ENCODE peak calls at places on chromosomes 6 and 20, in eight cellular contexts. L is A549, O is GM23338, I is HL-60, F is SK-N-SH, C is GM12878, T is K562, R is HepG2. S is an unnamed sample.

GRCh38 chr6:146361367-146361924 is 182.2 kb upstream of the RAB32 start:
- DNase-seq in L (no peak), O (no peak), I (no peak), F (peak), C (no peak), T (no peak), R (no peak), S (no peak)

GRCh38 chr6:34149831-34150400 is 4.0 kb upstream of the GRM4 start:
- DNase-seq in L (no peak), O (no peak), I (no peak), F (peak), C (no peak), T (no peak), R (no peak), S (no peak)

GRCh38 chr20:24389686-24390085 is 79.7 kb upstream of the SYNDIG1 start:
- DNase-seq in L (no peak), O (no peak), I (peak), F (no peak), C (no peak), T (no peak), R (no peak), S (no peak)

GRCh38 chr6:79468587-79468986 is 68.6 kb downstream of the LCA5 start:
- DNase-seq in L (no peak), O (no peak), I (no peak), F (no peak), C (no peak), T (no peak), R (no peak), S (no peak)

GRCh38 chr20:57897156-57897874 is 187.5 kb upstream of the PMEPA1 start:
- DNase-seq in L (no peak), O (no peak), I (no peak), F (no peak), C (no peak), T (no peak), R (no peak), S (no peak)

GRCh38 chr6:4188801-4189200 is 53.4 kb upstream of the ECI2 start:
- DNase-seq in L (no peak), O (no peak), I (no peak), F (no peak), C (no peak), T (no peak), R (no peak), S (no peak)

GRCh38 chr6:151905854-151906253 is 98.4 kb downstream of the ESR1 start:
- DNase-seq in L (no peak), O (no peak), I (no peak), F (no peak), C (no peak), T (no peak), R (no peak), S (no peak)

GRCh38 chr6:165042912-165043311 is 266.5 kb downstream of the C6orf118 start:
- DNase-seq in L (no peak), O (peak), I (no peak), F (no peak), C (no peak), T (no peak), R (no peak), S (no peak)

GRCh38 chr20:16701296-16701695 is 28.5 kb upstream of the SNRPB2 start:
- DNase-seq in L (peak), O (peak), I (no peak), F (no peak), C (no peak), T (no peak), R (peak), S (peak)

GRCh38 chr20:57683876-57684275 is 25.9 kb downstream of the PMEPA1 start:
- DNase-seq in L (no peak), O (no peak), I (no peak), F (no peak), C (no peak), T (no peak), R (no peak), S (no peak)

GRCh38 chr6:1244941-1245340 is 67.0 kb upstream of the FOXQ1 start:
- DNase-seq in L (no peak), O (no peak), I (no peak), F (no peak), C (no peak), T (no peak), R (no peak), S (no peak)

GRCh38 chr6:165858571-165858970 is 195.5 kb upstream of the PDE10A start:
- DNase-seq in L (peak), O (peak), I (no peak), F (no peak), C (no peak), T (no peak), R (no peak), S (no peak)

GRCh38 chr20:13486694-13487093 is 152.0 kb downstream of the TASP1 start:
- DNase-seq in L (no peak), O (no peak), I (no peak), F (no peak), C (no peak), T (no peak), R (no peak), S (no peak)

GRCh38 chr6:210104-210456 is 82.2 kb upstream of the DUSP22 start:
- DNase-seq in L (no peak), O (no peak), I (no peak), F (no peak), C (no peak), T (no peak), R (no peak), S (no peak)

GRCh38 chr6:42511803-42512422 is 51.9 kb upstream of the UBR2 start:
- DNase-seq in L (no peak), O (no peak), I (no peak), F (no peak), C (no peak), T (no peak), R (no peak), S (no peak)

GRCh38 chr20:62339647-62340062 is 27.5 kb downstream of the LAMA5 start:
- DNase-seq in L (no peak), O (no peak), I (no peak), F (no peak), C (peak), T (no peak), R (no peak), S (no peak)
- TF ChIP-seq REST in L (no peak), O (no peak), I (no peak), F (no peak), C (no peak), T (no peak), R (no peak), S (no peak)

DNA sequence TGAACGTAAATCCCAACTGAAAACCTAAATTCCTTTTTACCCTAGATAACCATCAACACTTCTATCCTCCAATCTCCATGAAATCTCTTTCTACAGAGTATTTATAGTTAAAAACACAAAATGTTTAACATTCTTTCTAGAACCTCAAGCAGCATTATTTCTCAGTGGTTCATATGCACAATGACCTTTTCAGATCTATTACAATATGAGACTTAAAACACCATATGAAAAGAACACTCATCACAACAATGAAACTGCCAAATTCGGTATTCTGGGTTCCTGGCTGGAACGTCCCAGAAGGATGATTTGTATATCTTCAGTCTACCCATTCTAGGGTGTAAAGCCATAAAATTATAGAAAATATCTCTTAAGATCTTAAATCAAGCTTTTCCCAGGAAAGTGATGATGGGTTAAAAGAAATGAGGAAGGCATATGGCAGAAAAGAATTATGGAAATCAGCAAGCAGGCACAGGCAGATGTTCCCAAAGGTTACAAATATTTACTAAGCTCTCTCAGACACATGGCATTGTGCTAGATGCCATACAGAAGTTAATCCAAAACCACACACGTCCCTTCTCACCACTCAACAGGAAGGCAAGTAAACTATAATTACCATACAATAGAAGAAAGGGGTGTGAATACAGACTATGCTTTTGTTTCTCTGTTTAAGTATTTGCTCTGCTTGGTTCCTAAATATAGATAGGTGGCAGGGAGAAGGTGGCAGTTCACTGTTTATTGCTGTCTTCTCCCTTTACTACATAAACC is 118.0 kb downstream of the CHD6 start:
- DNase-seq in L (no peak), O (no peak), I (no peak), F (no peak), C (no peak), T (no peak), R (no peak), S (no peak)
- TF ChIP-seq REST in L (no peak), O (no peak), I (no peak), F (no peak), C (no peak), T (no peak), R (no peak), S (no peak)

DNA sequence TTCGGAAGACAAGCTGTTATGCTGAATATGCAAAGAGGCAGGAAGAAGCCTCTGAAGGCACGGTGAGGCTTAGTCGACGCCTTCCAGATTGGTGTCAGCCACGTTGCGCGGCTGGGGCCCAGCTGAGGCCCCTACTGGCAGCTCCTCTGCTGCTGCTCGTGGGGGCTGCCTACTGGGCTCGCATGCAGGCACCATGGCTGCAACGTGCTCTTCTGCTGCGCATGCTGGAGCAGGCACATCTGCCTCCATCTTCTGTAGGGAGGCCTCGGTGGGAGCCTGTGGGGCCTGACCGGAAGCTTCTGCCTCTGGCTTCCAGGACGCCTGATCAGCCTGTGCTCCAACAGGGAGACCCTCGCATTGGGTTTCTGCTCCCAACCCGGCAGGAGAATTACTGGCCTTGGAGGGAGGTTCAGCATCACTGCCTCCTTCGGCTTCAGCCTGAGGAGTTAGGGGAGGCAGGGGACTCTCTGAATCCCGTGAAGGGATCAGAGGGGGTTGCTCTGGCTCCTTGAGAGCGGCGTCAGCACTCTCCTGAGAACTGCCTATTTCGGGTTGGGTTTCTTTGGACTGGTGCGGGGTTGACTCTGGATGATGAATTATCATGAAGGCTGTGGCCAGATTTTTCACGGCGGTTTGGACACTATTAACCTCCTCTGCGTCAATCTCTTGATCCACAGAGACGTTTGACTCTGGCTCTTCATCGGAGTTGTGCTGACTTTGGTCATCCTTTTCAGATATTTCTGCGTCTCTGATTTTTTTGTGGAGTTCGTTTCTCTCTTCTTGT is 49.1 kb downstream of the TXLNB start:
- DNase-seq in L (no peak), O (no peak), I (no peak), F (no peak), C (no peak), T (no peak), R (no peak), S (no peak)
- TF ChIP-seq REST in L (no peak), O (no peak), I (no peak), F (no peak), C (no peak), T (no peak), R (no peak), S (no peak)

GRCh38 chr20:48159156-48159971 is 374.1 kb upstream of the SULF2 start:
- DNase-seq in L (no peak), O (no peak), I (no peak), F (peak), C (no peak), T (no peak), R (no peak), S (no peak)
- TF ChIP-seq REST in L (no peak), O (no peak), I (no peak), F (no peak), C (no peak), T (no peak), R (no peak), S (no peak)

GRCh38 chr20:41125530-41126457 is 11.5 kb upstream of the PLCG1 start:
- DNase-seq in L (no peak), O (no peak), I (no peak), F (no peak), C (no peak), T (no peak), R (no peak), S (no peak)

GRCh38 chr20:41131594-41132387 is 5.6 kb upstream of the PLCG1 start:
- DNase-seq in L (no peak), O (no peak), I (no peak), F (no peak), C (peak), T (no peak), R (no peak), S (no peak)

GRCh38 chr20:41124451-41125094 is 12.8 kb upstream of the PLCG1 start:
- DNase-seq in L (no peak), O (no peak), I (no peak), F (no peak), C (no peak), T (no peak), R (no peak), S (no peak)

GRCh38 chr20:41123636-41124035 is 13.7 kb upstream of the PLCG1 start:
- DNase-seq in L (no peak), O (no peak), I (no peak), F (no peak), C (no peak), T (no peak), R (no peak), S (no peak)

GRCh38 chr20:41126719-41127118 is 10.6 kb upstream of the PLCG1 start:
- DNase-seq in L (no peak), O (no peak), I (no peak), F (no peak), C (no peak), T (no peak), R (no peak), S (no peak)
- TF ChIP-seq REST in L (no peak), O (no peak), I (no peak), F (no peak), C (no peak), T (no peak), R (no peak), S (no peak)

DNA sequence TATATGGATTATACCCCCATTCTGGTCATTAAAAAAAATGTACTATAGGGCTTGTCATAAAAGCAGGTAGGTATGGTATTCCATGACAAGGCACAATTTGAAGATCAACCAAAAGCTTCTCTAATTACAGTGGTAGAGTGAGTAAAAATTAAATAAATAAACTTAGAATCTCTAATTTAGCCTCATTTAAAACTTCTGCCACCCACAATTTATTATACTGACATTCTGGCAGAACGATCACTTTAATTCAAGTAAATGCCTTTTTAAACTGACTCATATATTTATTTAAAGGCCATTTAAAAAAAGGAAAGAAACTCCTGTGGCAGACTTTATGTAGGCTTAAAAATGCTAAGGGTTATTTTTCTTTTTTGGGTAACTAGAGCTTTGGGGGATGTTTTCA is 68.3 kb upstream of the PHACTR2 start:
- DNase-seq in L (no peak), O (no peak), I (no peak), F (no peak), C (no peak), T (no peak), R (no peak), S (no peak)
- TF ChIP-seq REST in L (no peak), O (no peak), I (no peak), F (no peak), C (no peak), T (no peak), R (no peak), S (no peak)

GRCh38 chr6:119348308-119349040 is 1.1 kb downstream of the MAN1A1 start:
- DNase-seq in L (no peak), O (peak), I (no peak), F (peak), C (no peak), T (peak), R (peak), S (no peak)

GRCh38 chr6:119349041-119349340 is 570 bp downstream of the MAN1A1 start:
- DNase-seq in L (no peak), O (no peak), I (no peak), F (peak), C (no peak), T (no peak), R (no peak), S (no peak)

GRCh38 chr6:119351005-119351394 is 1.4 kb upstream of the MAN1A1 start:
- DNase-seq in L (peak), O (no peak), I (no peak), F (peak), C (no peak), T (no peak), R (no peak), S (no peak)

GRCh38 chr6:119349341-119350201 is at the start of gene MAN1A1:
- DNase-seq in L (peak), O (peak), I (peak), F (peak), C (no peak), T (peak), R (peak), S (no peak)

DNA sequence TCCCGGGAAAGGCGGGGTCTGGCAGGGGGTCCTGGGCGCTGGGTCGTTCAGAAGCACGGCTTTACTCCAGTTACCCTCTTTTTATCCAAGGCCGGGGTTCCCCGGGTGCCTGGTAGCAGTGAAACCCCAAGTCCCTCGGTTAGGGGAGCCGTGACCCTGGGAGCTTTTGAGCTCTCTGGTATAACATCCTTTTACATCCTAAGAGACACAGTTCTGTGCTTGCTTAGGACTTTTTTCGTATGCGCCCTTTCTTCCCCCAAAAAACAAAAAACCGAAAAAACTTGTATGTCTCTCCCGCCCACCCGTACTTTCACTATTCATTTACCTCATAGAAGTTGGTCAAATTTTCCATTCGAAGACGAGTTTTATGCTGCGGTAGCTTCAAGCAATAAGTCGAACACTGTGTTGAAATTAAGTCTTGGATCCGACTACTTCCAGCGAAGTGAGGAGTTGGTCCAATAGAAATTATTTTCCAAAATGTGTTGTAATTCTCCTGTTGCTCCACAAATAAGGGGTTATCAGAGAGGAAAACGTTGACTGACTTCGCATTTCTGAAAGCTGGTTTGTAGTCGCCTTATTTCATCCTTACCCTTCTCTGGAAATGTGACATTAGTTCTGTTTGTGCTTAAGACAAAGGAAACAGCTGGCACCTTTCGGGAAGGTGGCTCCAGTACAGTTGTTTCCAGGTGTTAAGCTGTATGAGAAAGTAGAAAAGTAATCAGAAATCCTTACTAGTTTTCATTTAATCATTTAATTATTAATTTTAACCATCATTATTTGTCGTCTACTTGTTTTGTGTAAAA is 842 bp upstream of the MAN1A1 start:
- DNase-seq in L (peak), O (peak), I (no peak), F (peak), C (no peak), T (no peak), R (peak), S (peak)
- TF ChIP-seq REST in L (no peak), O (no peak), I (no peak), F (no peak), C (no peak), T (no peak), R (no peak), S (no peak)

DNA sequence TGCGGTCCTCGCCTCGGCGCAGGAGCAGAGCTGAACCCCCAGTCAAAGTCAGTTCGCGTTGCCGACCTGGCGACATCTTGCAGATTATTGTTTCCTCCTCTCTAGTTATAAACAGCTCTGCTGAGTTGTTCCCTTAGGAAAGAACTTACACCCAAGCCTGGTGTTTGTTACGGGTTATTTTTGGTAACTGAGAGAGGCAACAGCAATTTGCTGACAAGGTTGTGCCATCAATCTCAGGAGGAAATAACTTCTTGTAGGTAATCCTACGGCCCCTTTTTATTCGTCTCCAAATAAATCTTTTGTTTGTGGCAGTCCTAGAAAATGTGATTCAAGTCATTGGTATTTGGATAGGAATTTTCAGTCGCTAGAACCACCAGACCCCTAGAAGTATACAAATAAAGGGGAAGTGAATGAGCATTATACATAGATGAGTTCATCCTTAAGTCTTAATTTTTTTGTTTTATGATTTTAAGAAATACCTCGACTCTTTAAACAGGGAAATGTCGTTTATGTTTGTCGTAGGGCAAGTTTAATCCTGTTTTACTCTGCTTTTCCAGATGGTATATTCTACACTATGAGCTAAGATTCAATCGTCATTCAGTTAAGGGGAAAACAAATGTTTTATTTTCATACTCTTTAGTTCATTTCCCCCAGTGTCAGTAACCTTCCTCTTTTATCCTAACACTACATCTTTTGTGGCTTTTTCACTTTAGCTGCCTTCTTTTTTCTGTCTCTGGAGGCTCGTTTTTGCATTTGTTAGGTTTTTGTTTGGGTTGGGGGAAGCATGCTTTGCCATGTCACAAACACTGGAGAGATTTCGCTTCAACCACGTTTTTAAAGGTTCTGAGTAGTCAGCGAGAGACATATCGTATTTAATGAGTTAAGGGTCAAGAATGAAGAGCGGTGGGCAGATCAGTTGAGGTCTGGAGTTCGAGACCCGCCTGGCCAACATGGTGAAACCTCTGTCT is 1.2 kb downstream of the PM20D2 start:
- DNase-seq in L (peak), O (peak), I (no peak), F (no peak), C (no peak), T (no peak), R (peak), S (no peak)
- TF ChIP-seq REST in L (no peak), O (no peak), I (no peak), F (no peak), C (no peak), T (no peak), R (no peak), S (no peak)

GRCh38 chr20:38109657-38110524 is 55.2 kb downstream of the TGM2 start:
- DNase-seq in L (peak), O (no peak), I (no peak), F (no peak), C (no peak), T (no peak), R (peak), S (peak)
- TF ChIP-seq REST in L (no peak), O (no peak), I (no peak), F (peak), C (no peak), T (no peak), R (no peak), S (no peak)